ENCODE peak calls at places on chromosome 11, in eight cellular contexts. One of them, this sample, is unnamed.

GRCh38 chr11:64035581-64035980 is at the start of gene FLRT1:
- DNase-seq in endodermal cell: no peak
- DNase-seq in endothelial cell of umbilical vein: no peak
- DNase-seq in IMR-90: no peak
- DNase-seq in CD8-positive, alpha-beta memory T cell: no peak
- DNase-seq in PC-9: no peak
- DNase-seq in cardiac muscle cell: no peak
- DNase-seq in CD8-positive, alpha-beta T cell: no peak
- DNase-seq in this sample: no peak

GRCh38 chr11:68574308-68574707 is 110.0 kb upstream of the GAL start:
- DNase-seq in PC-9: no peak
- DNase-seq in CD8-positive, alpha-beta T cell: no peak
- DNase-seq in CD8-positive, alpha-beta memory T cell: no peak
- DNase-seq in cardiac muscle cell: no peak
- DNase-seq in endodermal cell: no peak
- DNase-seq in endothelial cell of umbilical vein: no peak
- DNase-seq in IMR-90: peak; percentile 75
- DNase-seq in this sample: no peak

GRCh38 chr11:93614111-93614784 is 47.2 kb upstream of the CEP295 start:
- DNase-seq in CD8-positive, alpha-beta T cell: no peak
- DNase-seq in endodermal cell: peak; percentile 59
- DNase-seq in endothelial cell of umbilical vein: no peak
- DNase-seq in IMR-90: no peak
- DNase-seq in PC-9: no peak
- DNase-seq in cardiac muscle cell: no peak
- DNase-seq in CD8-positive, alpha-beta memory T cell: peak; percentile 11
- DNase-seq in this sample: no peak

GRCh38 chr11:19379465-19379864 is 138.7 kb upstream of the E2F8 start:
- DNase-seq in endodermal cell: no peak
- DNase-seq in CD8-positive, alpha-beta T cell: no peak
- DNase-seq in endothelial cell of umbilical vein: no peak
- DNase-seq in PC-9: no peak
- DNase-seq in CD8-positive, alpha-beta memory T cell: no peak
- DNase-seq in IMR-90: peak; percentile 18
- DNase-seq in cardiac muscle cell: peak; percentile 45
- DNase-seq in this sample: no peak

GRCh38 chr11:106311531-106312230 is 234.2 kb downstream of the AASDHPPT start:
- DNase-seq in CD8-positive, alpha-beta T cell: no peak
- DNase-seq in IMR-90: no peak
- DNase-seq in endothelial cell of umbilical vein: no peak
- DNase-seq in PC-9: no peak
- DNase-seq in endodermal cell: no peak
- DNase-seq in cardiac muscle cell: no peak
- DNase-seq in CD8-positive, alpha-beta memory T cell: no peak
- DNase-seq in this sample: no peak

GRCh38 chr11:34637303-34637702 is 16.4 kb downstream of the EHF start:
- DNase-seq in endodermal cell: no peak
- DNase-seq in IMR-90: no peak
- DNase-seq in cardiac muscle cell: no peak
- DNase-seq in CD8-positive, alpha-beta memory T cell: no peak
- DNase-seq in PC-9: no peak
- DNase-seq in CD8-positive, alpha-beta T cell: no peak
- DNase-seq in endothelial cell of umbilical vein: no peak
- DNase-seq in this sample: no peak

GRCh38 chr11:76863196-76863777 is 2.6 kb downstream of the ACER3 start:
- DNase-seq in endodermal cell: no peak
- DNase-seq in CD8-positive, alpha-beta memory T cell: no peak
- DNase-seq in IMR-90: no peak
- DNase-seq in PC-9: no peak
- DNase-seq in CD8-positive, alpha-beta T cell: no peak
- DNase-seq in cardiac muscle cell: no peak
- DNase-seq in endothelial cell of umbilical vein: no peak
- DNase-seq in this sample: peak; percentile 50

GRCh38 chr11:124799384-124800225 is 601 bp downstream of the MSANTD2 start:
- DNase-seq in PC-9: peak; percentile 26
- DNase-seq in endothelial cell of umbilical vein: peak; percentile 56
- DNase-seq in CD8-positive, alpha-beta memory T cell: peak; percentile 58
- DNase-seq in endodermal cell: peak; percentile 78
- DNase-seq in CD8-positive, alpha-beta T cell: peak; percentile 36
- DNase-seq in cardiac muscle cell: peak; percentile 19
- DNase-seq in IMR-90: peak; percentile 18
- DNase-seq in this sample: peak; percentile 46

GRCh38 chr11:94597896-94598295 is 30.7 kb downstream of the PIWIL4 start:
- DNase-seq in cardiac muscle cell: peak; percentile 38
- DNase-seq in endothelial cell of umbilical vein: no peak
- DNase-seq in CD8-positive, alpha-beta memory T cell: no peak
- DNase-seq in PC-9: no peak
- DNase-seq in endodermal cell: no peak
- DNase-seq in CD8-positive, alpha-beta T cell: no peak
- DNase-seq in IMR-90: peak; percentile 17
- DNase-seq in this sample: no peak

GRCh38 chr11:2590131-2590950 is 109.5 kb downstream of the KCNQ1OT1 start:
- DNase-seq in cardiac muscle cell: no peak
- DNase-seq in endodermal cell: no peak
- DNase-seq in PC-9: no peak
- DNase-seq in endothelial cell of umbilical vein: no peak
- DNase-seq in CD8-positive, alpha-beta memory T cell: no peak
- DNase-seq in IMR-90: no peak
- DNase-seq in CD8-positive, alpha-beta T cell: peak; percentile 7
- DNase-seq in this sample: peak; percentile 20

GRCh38 chr11:85845052-85845631 is 10.0 kb upstream of the CCDC83 start:
- DNase-seq in CD8-positive, alpha-beta memory T cell: no peak
- DNase-seq in endodermal cell: no peak
- DNase-seq in cardiac muscle cell: peak; percentile 20
- DNase-seq in IMR-90: peak; percentile 37
- DNase-seq in PC-9: no peak
- DNase-seq in endothelial cell of umbilical vein: peak; percentile 11
- DNase-seq in CD8-positive, alpha-beta T cell: no peak
- DNase-seq in this sample: no peak

GRCh38 chr11:75261902-75262361 is 21.4 kb downstream of the TPBGL start:
- DNase-seq in IMR-90: no peak
- DNase-seq in cardiac muscle cell: no peak
- DNase-seq in CD8-positive, alpha-beta T cell: no peak
- DNase-seq in endothelial cell of umbilical vein: no peak
- DNase-seq in endodermal cell: peak; percentile 62
- DNase-seq in CD8-positive, alpha-beta memory T cell: no peak
- DNase-seq in PC-9: no peak
- DNase-seq in this sample: peak; percentile 32

GRCh38 chr11:63564056-63564784 is 1.0 kb upstream of the PLAAT2 start:
- DNase-seq in endothelial cell of umbilical vein: no peak
- DNase-seq in CD8-positive, alpha-beta memory T cell: no peak
- DNase-seq in IMR-90: no peak
- DNase-seq in PC-9: peak; percentile 18
- DNase-seq in CD8-positive, alpha-beta T cell: no peak
- DNase-seq in cardiac muscle cell: no peak
- DNase-seq in endodermal cell: no peak
- DNase-seq in this sample: no peak

GRCh38 chr11:102626686-102627085 is 1.6 kb upstream of the MMP20 start:
- DNase-seq in PC-9: no peak
- DNase-seq in CD8-positive, alpha-beta T cell: no peak
- DNase-seq in IMR-90: peak; percentile 47
- DNase-seq in endothelial cell of umbilical vein: no peak
- DNase-seq in CD8-positive, alpha-beta memory T cell: no peak
- DNase-seq in endodermal cell: no peak
- DNase-seq in cardiac muscle cell: no peak
- DNase-seq in this sample: no peak

GRCh38 chr11:14364322-14364721 is 5.3 kb upstream of the RRAS2 start:
- DNase-seq in endodermal cell: no peak
- DNase-seq in cardiac muscle cell: no peak
- DNase-seq in CD8-positive, alpha-beta T cell: no peak
- DNase-seq in IMR-90: peak; percentile 38
- DNase-seq in CD8-positive, alpha-beta memory T cell: no peak
- DNase-seq in PC-9: no peak
- DNase-seq in endothelial cell of umbilical vein: no peak
- DNase-seq in this sample: no peak

DNA sequence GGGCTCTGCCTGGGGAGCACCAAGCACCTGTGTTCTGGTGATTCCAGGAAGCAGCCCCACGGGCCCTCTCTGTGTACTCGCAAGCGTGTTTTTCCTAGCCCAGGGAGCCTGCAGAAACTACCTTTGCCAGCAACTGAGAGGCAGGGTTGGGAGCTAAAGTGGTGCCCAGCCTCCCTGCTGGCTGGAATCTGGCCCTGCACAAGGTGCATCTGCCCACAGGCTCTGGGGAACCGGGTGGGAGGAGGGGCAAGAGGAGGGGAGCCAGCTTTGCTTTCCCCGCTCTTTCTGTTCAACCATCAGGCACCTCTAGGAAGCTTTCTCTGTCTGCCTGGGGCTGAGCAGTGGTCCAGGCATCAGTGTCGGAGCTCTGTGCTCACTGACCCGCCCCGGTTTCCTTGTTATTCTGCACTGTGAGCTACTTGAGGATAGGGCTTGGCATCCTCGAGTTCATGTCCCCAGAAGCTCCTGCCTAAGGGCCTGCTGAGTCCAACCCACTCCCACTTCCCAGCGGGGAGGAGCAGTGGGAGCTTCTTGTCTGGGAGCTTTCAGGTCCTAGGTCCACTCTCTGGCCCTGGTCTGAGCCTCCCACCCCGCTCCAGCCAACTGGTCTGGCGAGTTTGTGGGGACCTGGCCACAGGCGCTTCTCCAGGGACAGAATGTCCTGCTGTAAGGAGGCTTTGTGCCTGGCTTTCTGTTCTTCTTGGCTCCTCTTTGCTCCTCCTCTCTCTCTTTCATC is 14.9 kb downstream of the DAGLA start:
- DNase-seq in CD8-positive, alpha-beta memory T cell: no peak
- DNase-seq in IMR-90: no peak
- DNase-seq in PC-9: peak; percentile 81
- DNase-seq in endodermal cell: peak; percentile 85
- DNase-seq in cardiac muscle cell: no peak
- DNase-seq in endothelial cell of umbilical vein: no peak
- DNase-seq in CD8-positive, alpha-beta T cell: no peak
- DNase-seq in this sample: peak; percentile 62
- H3K27ac ChIP-seq in CD8-positive, alpha-beta memory T cell: no peak overlapping the region
- H3K27ac ChIP-seq in IMR-90: no peak overlapping the region
- H3K27ac ChIP-seq in PC-9: peak overlapping the region; percentile 96
- H3K27ac ChIP-seq in endodermal cell: no peak overlapping the region
- H3K27ac ChIP-seq in cardiac muscle cell: no peak overlapping the region
- H3K27ac ChIP-seq in endothelial cell of umbilical vein: peak overlapping the region; percentile 45
- H3K27ac ChIP-seq in CD8-positive, alpha-beta T cell: no peak overlapping the region
- H3K27ac ChIP-seq in this sample: peak overlapping the region; percentile 8

DNA sequence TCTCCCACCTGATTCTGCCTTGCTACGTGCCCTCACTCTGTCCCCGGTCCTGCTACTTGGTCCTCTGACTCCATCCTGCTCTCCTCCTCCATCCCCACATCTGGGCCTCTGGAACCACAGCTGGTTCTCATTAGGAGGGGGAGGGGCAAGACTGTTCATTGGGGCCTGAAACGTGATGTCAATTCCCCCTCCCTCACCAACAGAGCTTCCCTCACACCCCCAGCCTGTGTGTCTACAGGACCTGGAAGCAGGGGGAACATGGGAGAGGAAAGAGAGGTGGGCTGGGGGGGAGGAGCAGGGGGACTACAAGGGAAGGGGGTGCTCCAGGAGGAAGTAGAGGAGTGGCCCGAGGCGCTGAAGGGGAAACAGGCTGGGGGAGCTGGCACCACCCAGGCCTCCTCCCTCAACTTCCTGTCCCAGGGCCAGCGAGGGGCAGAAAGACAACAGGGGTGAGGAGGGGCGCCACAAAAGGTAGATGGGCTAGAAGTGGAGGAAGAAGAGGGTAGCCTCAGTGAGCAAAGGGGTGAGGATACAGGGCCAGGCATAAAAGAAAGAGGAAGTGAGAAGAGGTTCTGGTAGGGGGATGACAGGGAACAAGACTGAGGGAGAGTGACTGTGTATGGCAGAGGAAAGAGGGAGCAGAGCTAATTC is 8.9 kb downstream of the DCHS1 start:
- DNase-seq in CD8-positive, alpha-beta T cell: peak; percentile 48
- DNase-seq in cardiac muscle cell: peak; percentile 57
- DNase-seq in endodermal cell: peak; percentile 47
- DNase-seq in CD8-positive, alpha-beta memory T cell: peak; percentile 41
- DNase-seq in endothelial cell of umbilical vein: no peak
- DNase-seq in IMR-90: peak; percentile 60
- DNase-seq in PC-9: no peak
- DNase-seq in this sample: no peak
- H3K4me3 ChIP-seq in CD8-positive, alpha-beta T cell: peak overlapping the region; percentile 39
- H3K4me3 ChIP-seq in cardiac muscle cell: no peak overlapping the region
- H3K4me3 ChIP-seq in endodermal cell: no peak overlapping the region
- H3K4me3 ChIP-seq in CD8-positive, alpha-beta memory T cell: peak overlapping the region; percentile 40
- H3K4me3 ChIP-seq in endothelial cell of umbilical vein: no peak overlapping the region
- H3K4me3 ChIP-seq in IMR-90: no peak overlapping the region
- H3K4me3 ChIP-seq in PC-9: no peak overlapping the region
- H3K4me3 ChIP-seq in this sample: no peak overlapping the region

GRCh38 chr11:73157141-73158010 is 15.3 kb upstream of the FCHSD2 start:
- DNase-seq in endothelial cell of umbilical vein: no peak
- DNase-seq in IMR-90: peak; percentile 81
- DNase-seq in cardiac muscle cell: peak; percentile 81
- DNase-seq in endodermal cell: peak; percentile 38
- DNase-seq in CD8-positive, alpha-beta memory T cell: no peak
- DNase-seq in PC-9: peak; percentile 72
- DNase-seq in CD8-positive, alpha-beta T cell: no peak
- DNase-seq in this sample: peak; percentile 75
- H3K4me1 ChIP-seq in endothelial cell of umbilical vein: no peaks in the 10 kb centered on the region
- H3K4me1 ChIP-seq in IMR-90: peaks cover 42% of the 10 kb centered on the region
- H3K4me1 ChIP-seq in cardiac muscle cell: peaks cover 48% of the 10 kb centered on the region
- H3K4me1 ChIP-seq in endodermal cell: no peaks in the 10 kb centered on the region
- H3K4me1 ChIP-seq in CD8-positive, alpha-beta memory T cell: peaks cover 45% of the 10 kb centered on the region
- H3K4me1 ChIP-seq in PC-9: peaks cover 23% of the 10 kb centered on the region
- H3K4me1 ChIP-seq in CD8-positive, alpha-beta T cell: peaks cover 49% of the 10 kb centered on the region
- H3K4me1 ChIP-seq in this sample: peaks cover 7% of the 10 kb centered on the region

GRCh38 chr11:120794748-120795147 is 229.2 kb upstream of the TBCEL start:
- DNase-seq in CD8-positive, alpha-beta memory T cell: no peak
- DNase-seq in IMR-90: no peak
- DNase-seq in CD8-positive, alpha-beta T cell: no peak
- DNase-seq in endodermal cell: no peak
- DNase-seq in endothelial cell of umbilical vein: no peak
- DNase-seq in PC-9: no peak
- DNase-seq in cardiac muscle cell: no peak
- DNase-seq in this sample: no peak

GRCh38 chr11:120800206-120800605 is 223.7 kb upstream of the TBCEL start:
- DNase-seq in endothelial cell of umbilical vein: no peak
- DNase-seq in CD8-positive, alpha-beta memory T cell: no peak
- DNase-seq in PC-9: no peak
- DNase-seq in endodermal cell: no peak
- DNase-seq in IMR-90: no peak
- DNase-seq in cardiac muscle cell: no peak
- DNase-seq in CD8-positive, alpha-beta T cell: no peak
- DNase-seq in this sample: no peak

GRCh38 chr11:120798854-120799253 is 225.0 kb upstream of the TBCEL start:
- DNase-seq in CD8-positive, alpha-beta T cell: no peak
- DNase-seq in IMR-90: no peak
- DNase-seq in cardiac muscle cell: no peak
- DNase-seq in endodermal cell: peak; percentile 68
- DNase-seq in endothelial cell of umbilical vein: no peak
- DNase-seq in CD8-positive, alpha-beta memory T cell: no peak
- DNase-seq in PC-9: no peak
- DNase-seq in this sample: no peak

GRCh38 chr11:120793806-120794479 is 230.0 kb upstream of the TBCEL start:
- DNase-seq in endothelial cell of umbilical vein: no peak
- DNase-seq in CD8-positive, alpha-beta T cell: no peak
- DNase-seq in CD8-positive, alpha-beta memory T cell: no peak
- DNase-seq in endodermal cell: no peak
- DNase-seq in PC-9: no peak
- DNase-seq in cardiac muscle cell: no peak
- DNase-seq in IMR-90: no peak
- DNase-seq in this sample: no peak

DNA sequence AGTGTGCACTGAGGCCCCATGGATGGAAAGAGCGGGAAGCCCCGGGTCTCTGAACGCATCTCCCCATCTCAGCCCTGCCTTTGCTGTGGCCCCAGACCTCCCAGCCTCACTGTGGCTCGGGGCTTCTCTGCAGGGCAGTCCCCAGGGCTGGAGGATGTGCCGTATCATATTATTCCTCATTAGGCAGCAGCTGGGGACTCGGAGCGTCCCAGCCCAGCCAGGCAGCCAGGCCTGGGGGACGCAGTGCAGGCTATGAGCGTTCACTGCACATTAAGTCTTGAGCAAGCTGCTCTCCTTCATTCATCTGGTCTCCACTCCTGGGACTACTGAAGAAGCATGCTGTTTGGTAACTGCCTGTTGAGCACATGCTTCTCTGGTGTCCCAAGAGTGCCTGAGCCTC is 226.8 kb upstream of the TBCEL start:
- DNase-seq in cardiac muscle cell: no peak
- DNase-seq in IMR-90: no peak
- DNase-seq in CD8-positive, alpha-beta memory T cell: no peak
- DNase-seq in PC-9: no peak
- DNase-seq in endothelial cell of umbilical vein: no peak
- DNase-seq in CD8-positive, alpha-beta T cell: no peak
- DNase-seq in endodermal cell: no peak
- DNase-seq in this sample: no peak
- H3K27ac ChIP-seq in cardiac muscle cell: no peak overlapping the region
- H3K27ac ChIP-seq in IMR-90: no peak overlapping the region
- H3K27ac ChIP-seq in CD8-positive, alpha-beta memory T cell: no peak overlapping the region
- H3K27ac ChIP-seq in PC-9: no peak overlapping the region
- H3K27ac ChIP-seq in endothelial cell of umbilical vein: no peak overlapping the region
- H3K27ac ChIP-seq in CD8-positive, alpha-beta T cell: no peak overlapping the region
- H3K27ac ChIP-seq in endodermal cell: no peak overlapping the region
- H3K27ac ChIP-seq in this sample: no peak overlapping the region